ENCODE peak calls at places on chromosomes 2 and 18, in seven cellular contexts. K, F, O, U, C, N and M are unnamed samples.

GRCh38 chr2:38037757-38038615 is 38.0 kb downstream of the CYP1B1 start:
- DNase-seq in K (peak; percentile 53), O (no peak), N (no peak), F (no peak), C (no peak), U (no peak), M (no peak)

GRCh38 chr18:9434240-9434701 is 41.0 kb upstream of the RALBP1 start:
- DNase-seq in C (no peak), N (no peak), K (no peak), F (no peak), O (no peak), U (no peak), M (no peak)

GRCh38 chr18:79246309-79247108 is 149.2 kb upstream of the NFATC1 start:
- DNase-seq in U (peak; percentile 89), N (peak; percentile 46), F (peak; percentile 71), O (peak; percentile 36), C (peak; percentile 72), K (peak; percentile 58), M (peak; percentile 73)

GRCh38 chr2:209973328-209973727 is 29.1 kb upstream of the RPE start:
- DNase-seq in C (no peak), F (no peak), N (no peak), O (no peak), K (no peak), U (no peak), M (no peak)

GRCh38 chr2:67561411-67561965 is 164.4 kb downstream of the ETAA1 start:
- DNase-seq in O (no peak), K (no peak), N (peak; percentile 75), F (no peak), C (no peak), U (peak; percentile 69), M (peak; percentile 66)

GRCh38 chr2:31108887-31109286 is 29.4 kb downstream of the GALNT14 start:
- DNase-seq in K (no peak), U (no peak), N (no peak), F (no peak), C (no peak), O (no peak), M (no peak)

GRCh38 chr2:47011696-47012095 is 96.1 kb upstream of the MCFD2 start:
- DNase-seq in N (no peak), F (no peak), O (no peak), K (no peak), U (no peak), C (no peak), M (no peak)

GRCh38 chr2:45242161-45242741 is 233.0 kb upstream of the SIX2 start:
- DNase-seq in F (no peak), K (no peak), N (no peak), C (no peak), U (no peak), O (no peak), M (no peak)

GRCh38 chr18:39564716-39565115 is 1999.1 kb upstream of the CELF4 start:
- DNase-seq in C (no peak), K (no peak), O (no peak), N (no peak), U (no peak), F (no peak), M (no peak)

GRCh38 chr2:113160248-113160647 is 13.5 kb upstream of the PSD4 start:
- DNase-seq in N (no peak), O (no peak), C (no peak), U (no peak), K (no peak), F (no peak), M (no peak)

GRCh38 chr2:113158884-113159553 is 14.8 kb upstream of the PSD4 start:
- DNase-seq in O (no peak), C (no peak), K (no peak), U (no peak), N (no peak), F (no peak), M (no peak)

GRCh38 chr2:113157108-113157896 is 16.5 kb upstream of the PSD4 start:
- DNase-seq in O (no peak), K (no peak), F (peak; percentile 77), N (no peak), C (no peak), U (peak; percentile 44), M (peak; percentile 85)

GRCh38 chr2:113156278-113157107 is 17.3 kb upstream of the PSD4 start:
- DNase-seq in O (peak; percentile 85), K (no peak), U (no peak), N (no peak), C (no peak), F (no peak), M (no peak)

DNA sequence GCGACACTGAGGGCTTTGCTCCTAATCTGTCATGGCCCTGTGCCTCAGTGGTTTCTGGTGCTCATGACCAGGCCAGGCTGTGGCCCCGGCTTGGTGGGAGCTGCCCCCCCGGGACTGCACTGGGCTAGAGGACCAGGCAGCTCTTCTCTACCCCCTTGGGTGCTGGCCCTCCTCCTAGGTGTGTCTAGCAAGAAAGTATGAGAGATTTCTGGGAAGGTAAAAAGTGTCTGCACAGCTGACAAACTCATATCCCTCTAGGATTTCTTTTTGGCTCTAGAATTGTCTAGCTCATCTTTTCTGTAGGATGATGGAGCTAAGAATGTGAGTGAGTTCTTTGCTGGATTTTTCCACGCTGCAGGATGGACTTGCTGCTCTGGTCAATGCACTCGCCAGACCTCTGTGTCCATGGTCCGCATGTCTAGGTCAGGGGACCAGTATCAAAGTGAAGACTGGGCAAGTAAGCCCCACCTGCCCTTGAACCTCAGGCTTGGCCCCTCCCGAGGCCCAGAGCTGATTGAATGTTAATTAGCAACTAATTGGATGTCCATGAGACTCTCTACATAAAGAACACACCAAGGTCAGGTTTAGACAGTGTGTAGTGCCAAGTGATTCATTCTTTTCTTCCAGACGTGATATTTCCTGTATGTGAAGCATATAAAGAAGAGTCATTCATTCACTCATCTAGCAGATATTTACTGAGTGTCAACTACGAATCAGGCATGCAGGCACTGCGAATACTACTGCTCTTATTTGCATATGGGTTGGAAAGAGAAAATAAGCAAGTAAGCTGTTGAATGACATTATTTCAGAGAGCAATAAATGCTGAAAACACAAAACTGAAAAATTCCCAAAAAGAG is 15.6 kb upstream of the PSD4 start:
- DNase-seq in U (no peak), O (no peak), F (no peak), K (no peak), N (no peak), C (no peak), M (no peak)
- TF ChIP-seq EP300 in U (no peak), O (no peak), F (no peak), K (no peak), N (no peak), C (no peak), M (no peak)

GRCh38 chr2:190889175-190889943 is 8.7 kb downstream of the GLS start:
- DNase-seq in C (no peak), F (no peak), U (no peak), O (no peak), K (no peak), N (no peak), M (no peak)

GRCh38 chr2:190891370-190891769 is 10.7 kb downstream of the GLS start:
- DNase-seq in C (no peak), O (no peak), N (no peak), U (no peak), K (no peak), F (no peak), M (no peak)

GRCh38 chr2:190891913-190892312 is 11.3 kb downstream of the GLS start:
- DNase-seq in N (no peak), K (no peak), O (no peak), U (no peak), F (no peak), C (no peak), M (no peak)

GRCh38 chr2:190896477-190896876 is 15.9 kb downstream of the GLS start:
- DNase-seq in O (no peak), F (no peak), U (no peak), C (no peak), N (no peak), K (no peak), M (no peak)

DNA sequence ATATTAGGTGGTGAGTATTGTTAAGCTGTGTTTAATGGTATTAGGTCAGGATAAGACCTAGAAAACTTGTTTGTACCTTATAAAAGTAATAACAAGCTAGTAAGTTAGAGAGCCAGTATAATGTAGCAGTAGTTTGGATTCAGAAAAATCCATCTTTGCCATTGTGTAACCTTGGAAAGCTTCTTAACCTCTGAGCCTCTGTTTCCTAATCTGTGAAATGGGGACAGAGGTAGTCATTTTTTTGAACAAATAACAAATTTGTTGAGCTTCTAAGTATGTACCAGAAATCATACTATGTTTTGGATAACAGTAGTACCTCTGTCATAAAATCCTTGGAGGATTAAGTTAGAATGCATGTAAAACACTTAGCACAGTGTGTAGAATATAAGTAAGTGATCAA is 12.5 kb downstream of the GLS start:
- DNase-seq in K (no peak), U (no peak), O (no peak), C (no peak), F (no peak), N (no peak), M (no peak)
- H3K4me1 ChIP-seq in K (no peaks in the 10 kb centered on the region), U (peaks cover 21% of the 10 kb centered on the region), O (peaks cover 26% of the 10 kb centered on the region), C (peaks cover 44% of the 10 kb centered on the region), F (peaks cover 16% of the 10 kb centered on the region), N (peaks cover 100% of the 10 kb centered on the region), M (no peaks in the 10 kb centered on the region)

GRCh38 chr18:74456017-74456408 is 1.1 kb downstream of the DIPK1C start:
- DNase-seq in N (no peak), F (no peak), U (no peak), O (no peak), K (no peak), C (no peak), M (no peak)

GRCh38 chr18:74455386-74455785 is 1.7 kb downstream of the DIPK1C start:
- DNase-seq in K (no peak), O (no peak), C (no peak), U (no peak), F (no peak), N (no peak), M (no peak)

GRCh38 chr18:74456409-74457042 is 582 bp downstream of the DIPK1C start:
- DNase-seq in U (no peak), K (no peak), O (no peak), C (no peak), N (no peak), F (no peak), M (no peak)

GRCh38 chr18:74457743-74458465 is 796 bp upstream of the DIPK1C start:
- DNase-seq in U (no peak), K (no peak), N (no peak), C (no peak), O (no peak), F (no peak), M (no peak)

DNA sequence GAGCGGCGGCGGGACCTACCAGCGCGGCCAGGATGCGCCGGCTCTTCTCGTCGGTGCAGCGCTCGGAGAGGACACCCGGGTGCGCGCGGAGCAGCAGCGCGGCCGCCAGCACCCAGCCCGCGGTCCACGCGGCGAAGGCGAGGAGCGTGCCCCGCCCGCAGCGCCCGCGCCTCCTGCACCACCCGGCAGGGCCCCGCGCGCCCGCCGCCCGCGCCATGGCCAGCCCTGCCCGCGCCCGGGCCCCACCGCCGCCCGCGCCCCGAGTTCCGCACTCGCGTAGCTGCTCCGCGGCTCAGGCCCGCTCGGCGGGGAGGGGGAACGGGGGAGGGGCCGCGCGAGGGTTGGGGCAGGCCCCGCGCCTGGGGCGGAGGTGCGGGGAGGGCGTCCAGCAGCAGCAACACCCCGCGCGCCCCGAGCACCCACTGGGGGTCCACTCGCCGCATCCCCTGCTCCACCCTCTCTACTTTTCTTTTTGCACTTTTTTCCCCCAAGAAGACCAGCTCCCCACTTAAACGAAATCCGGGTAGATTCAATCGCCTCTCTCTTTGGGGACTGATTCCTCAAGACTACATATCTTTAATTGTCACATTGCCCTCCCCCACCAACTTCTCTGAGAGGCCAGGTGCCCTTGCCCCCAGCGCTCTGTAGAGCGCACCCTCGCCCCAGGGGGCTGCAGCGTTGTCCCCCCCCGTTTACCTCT is at the start of gene DIPK1C:
- DNase-seq in K (no peak), N (no peak), F (no peak), C (no peak), O (no peak), U (no peak), M (no peak)
- H3K27ac ChIP-seq in K (no peak within 1 kb of the TSS), N (no peak within 1 kb of the TSS), F (no peak within 1 kb of the TSS), C (no peak within 1 kb of the TSS), O (no peak within 1 kb of the TSS), U (no peak within 1 kb of the TSS), M (no peak within 1 kb of the TSS)

GRCh38 chr18:34025172-34025801 is 199.4 kb downstream of the NOL4 start:
- DNase-seq in N (no peak), K (no peak), O (no peak), C (no peak), U (no peak), F (no peak), M (no peak)
- TF ChIP-seq EP300 in N (no peak), K (no peak), O (no peak), C (no peak), U (no peak), F (no peak), M (no peak)